ENCODE peak calls at places on chromosomes 5 and 9, in five cellular contexts. I is bronchial epithelial cell, A is IMR-90, X is fibroblast of pulmonary artery, O is tibial nerve. Z is an unnamed sample.

GRCh38 chr5:176776916-176777315 is 33.4 kb upstream of the UNC5A start:
- DNase-seq in A (no peak), I (no peak), X (no peak), O (no peak), Z (no peak)

GRCh38 chr5:137342764-137343163 is 156.4 kb downstream of the SPOCK1 start:
- DNase-seq in A (no peak), X (no peak), O (no peak), I (peak), Z (no peak)

GRCh38 chr5:31948006-31948405 is 226.1 kb downstream of the GOLPH3 start:
- DNase-seq in X (no peak), I (peak), O (no peak), A (no peak), Z (no peak)

GRCh38 chr9:8686502-8686901 is 886.9 kb upstream of the DMAC1 start:
- DNase-seq in X (no peak), O (no peak), I (no peak), A (no peak), Z (no peak)

GRCh38 chr5:138757061-138757776 is 4.0 kb downstream of the CTNNA1 start:
- DNase-seq in X (no peak), I (no peak), A (no peak), O (no peak), Z (no peak)

GRCh38 chr5:160497897-160498296 is 76.2 kb downstream of the PTTG1 start:
- DNase-seq in X (no peak), O (no peak), I (no peak), A (no peak), Z (no peak)

GRCh38 chr5:77846422-77847128 is 70.4 kb upstream of the TBCA start:
- DNase-seq in O (no peak), I (no peak), A (no peak), X (no peak), Z (no peak)

GRCh38 chr5:95959964-95960801 is 1.5 kb downstream of the ELL2 start:
- DNase-seq in X (peak), I (no peak), A (peak), O (no peak), Z (no peak)

GRCh38 chr9:134591573-134591981 is 50.0 kb upstream of the COL5A1 start:
- DNase-seq in I (no peak), A (no peak), O (no peak), X (no peak), Z (no peak)

GRCh38 chr5:94901071-94901979 is 282.9 kb downstream of the SLF1 start:
- DNase-seq in X (peak), A (peak), I (peak), O (no peak), Z (no peak)

GRCh38 chr9:21974542-21975409 is 19.4 kb downstream of the CDKN2A start:
- DNase-seq in I (peak), X (peak), A (peak), O (no peak), Z (peak)

GRCh38 chr9:73437758-73438157 is 286.1 kb downstream of the ANXA1 start:
- DNase-seq in A (no peak), O (no peak), X (no peak), I (peak), Z (no peak)

GRCh38 chr9:120692901-120693573 is 21.2 kb downstream of the MEGF9 start:
- DNase-seq in I (no peak), O (no peak), A (peak), X (peak), Z (no peak)

GRCh38 chr9:120694559-120694958 is 19.7 kb downstream of the MEGF9 start:
- DNase-seq in I (no peak), O (no peak), A (no peak), X (no peak), Z (no peak)

GRCh38 chr9:120688758-120689157 is 25.5 kb downstream of the MEGF9 start:
- DNase-seq in A (no peak), X (no peak), O (no peak), I (no peak), Z (no peak)

GRCh38 chr9:120693609-120694008 is 20.7 kb downstream of the MEGF9 start:
- DNase-seq in X (no peak), A (peak), O (no peak), I (no peak), Z (no peak)

GRCh38 chr9:120689860-120690259 is 24.4 kb downstream of the MEGF9 start:
- DNase-seq in A (peak), X (peak), I (no peak), O (no peak), Z (no peak)
- TF ChIP-seq CTCF in A (no peak), X (no peak), I (no peak), O (no peak), Z (no peak)

DNA sequence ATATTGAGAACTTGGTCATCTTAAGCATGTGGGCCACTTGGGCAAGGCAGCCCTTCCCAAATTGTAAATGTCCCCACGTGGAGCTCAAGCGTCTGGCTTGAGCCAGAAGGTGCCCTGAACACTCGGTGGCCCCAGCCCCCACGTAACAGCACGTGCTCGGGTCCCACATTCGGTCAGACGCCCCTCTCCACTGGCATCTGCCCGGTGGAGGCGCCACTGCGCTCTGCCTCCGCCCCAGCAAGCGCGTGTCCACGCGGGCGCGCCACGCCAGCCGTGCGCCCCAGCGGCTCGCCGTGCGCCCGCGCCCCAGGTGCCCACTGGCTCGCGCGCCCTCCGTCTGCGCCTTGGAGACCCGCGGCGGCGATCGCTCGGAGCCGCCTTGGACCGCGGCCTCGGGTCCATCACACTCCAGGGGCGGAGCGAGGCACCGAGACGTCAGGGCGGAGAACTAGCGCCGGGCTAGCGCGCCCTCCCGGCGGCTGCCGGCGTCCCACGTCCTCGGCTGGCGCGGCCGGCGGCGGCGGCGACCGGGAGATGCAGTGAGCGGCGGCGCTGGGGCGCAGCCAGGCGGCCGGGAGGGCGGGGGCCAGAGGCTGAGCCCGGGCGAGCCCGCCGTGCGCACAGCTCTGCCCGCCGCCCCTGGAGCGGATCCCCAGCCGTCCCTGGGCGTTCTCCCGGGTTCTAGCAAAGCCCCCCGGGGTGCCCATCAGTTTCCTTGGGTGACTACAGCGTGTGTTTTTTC is at the start of gene PALM2AKAP2:
- DNase-seq in X (peak), O (no peak), I (peak), A (peak), Z (no peak)
- TF ChIP-seq CTCF in X (peak), O (peak), I (peak), A (peak), Z (no peak)

GRCh38 chr5:128667148-128667547 is 129.1 kb upstream of the FBN2 start:
- DNase-seq in A (no peak), X (no peak), I (peak), O (no peak), Z (no peak)
- TF ChIP-seq CTCF in A (no peak), X (peak), I (peak), O (no peak), Z (no peak)

GRCh38 chr9:77865385-77865784 is 166.2 kb downstream of the GNAQ start:
- DNase-seq in O (no peak), I (no peak), X (no peak), A (no peak), Z (no peak)

GRCh38 chr9:77866882-77867281 is 164.7 kb downstream of the GNAQ start:
- DNase-seq in A (no peak), I (no peak), O (no peak), X (no peak), Z (no peak)

DNA sequence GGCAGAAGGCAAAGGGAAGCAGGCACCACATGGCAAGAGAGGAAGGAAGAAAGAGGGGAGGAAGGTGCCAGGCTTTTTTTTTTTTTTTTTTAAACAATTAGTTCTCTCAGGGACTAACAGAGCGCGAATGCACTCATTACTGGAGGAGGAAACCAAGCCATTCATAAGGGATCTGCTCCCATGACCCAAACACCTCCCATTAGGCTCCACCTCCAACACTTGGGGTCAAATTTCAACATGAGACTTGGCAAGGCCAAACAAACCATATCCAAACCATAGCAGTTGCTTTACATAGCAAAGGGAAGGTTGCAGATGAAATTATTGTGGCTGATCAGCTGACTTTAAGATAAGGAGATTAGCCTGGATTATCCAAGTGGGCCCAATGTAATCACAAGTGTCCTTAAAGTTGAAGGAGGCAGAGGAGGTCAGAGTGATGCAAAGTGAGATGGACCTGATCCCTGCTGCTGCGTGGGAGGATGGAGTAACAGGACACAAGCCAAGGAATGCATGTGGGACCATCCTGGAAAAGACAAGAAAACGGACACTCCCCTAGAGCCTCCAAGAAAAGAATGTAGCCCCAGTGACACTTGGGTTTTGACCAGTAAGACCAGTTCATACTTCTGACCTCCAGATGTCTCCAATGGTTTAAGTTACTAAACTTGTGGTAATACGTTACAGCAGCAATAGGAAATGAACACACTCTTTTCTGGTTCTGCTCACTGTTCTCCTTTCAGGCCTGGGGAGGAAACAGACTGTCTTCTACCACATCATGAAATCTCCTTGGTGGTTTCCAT is 167.3 kb downstream of the GNAQ start:
- DNase-seq in X (peak), O (no peak), I (no peak), A (peak), Z (no peak)
- TF ChIP-seq CTCF in X (peak), O (no peak), I (no peak), A (no peak), Z (no peak)

GRCh38 chr5:100623719-100624118 is 88.5 kb downstream of the FAM174A start:
- DNase-seq in X (peak), O (no peak), I (peak), A (peak), Z (no peak)
- TF ChIP-seq CTCF in X (peak), O (peak), I (peak), A (peak), Z (no peak)